ENCODE peak calls at places on chromosomes 6 and 20, in ten cellular contexts. E, B, N, Y, X, V, C, M, H and U are unnamed samples.

GRCh38 chr20:41287327-41287726 is 30.2 kb downstream of the ZHX3 start:
- DNase-seq in E (no peak), B (no peak), N (no peak), Y (no peak), X (no peak), V (no peak), C (no peak), M (peak; percentile 92), H (no peak), U (no peak)

GRCh38 chr6:97440590-97441176 is 157.7 kb upstream of the MMS22L start:
- DNase-seq in E (peak; percentile 1), B (no peak), N (no peak), Y (no peak), X (no peak), V (no peak), C (peak; percentile 87), M (peak; percentile 24), H (no peak), U (no peak)

GRCh38 chr6:107666084-107666981 is 157.8 kb downstream of the SCML4 start:
- DNase-seq in E (no peak), B (no peak), N (no peak), Y (no peak), X (no peak), V (no peak), C (peak; percentile 46), M (no peak), H (no peak), U (no peak)

GRCh38 chr20:62825288-62825993 is 8.6 kb downstream of the COL9A3 start:
- DNase-seq in E (no peak), B (no peak), N (no peak), Y (no peak), X (no peak), V (no peak), C (no peak), M (no peak), H (no peak), U (no peak)

GRCh38 chr6:156919819-156920379 is 142.7 kb downstream of the ARID1B start:
- DNase-seq in E (no peak), B (no peak), N (no peak), Y (no peak), X (no peak), V (no peak), C (peak; percentile 43), M (no peak), H (no peak), U (no peak)

GRCh38 chr20:53381568-53382262 is 211.9 kb downstream of the ZNF217 start:
- DNase-seq in E (no peak), B (no peak), N (no peak), Y (no peak), X (no peak), V (no peak), C (no peak), M (no peak), H (no peak), U (no peak)

GRCh38 chr6:104229057-104229456 is 630.7 kb downstream of the HACE1 start:
- DNase-seq in E (no peak), B (no peak), N (no peak), Y (no peak), X (no peak), V (no peak), C (no peak), M (no peak), H (no peak), U (peak; percentile 41)

GRCh38 chr6:80446454-80447045 is 340.1 kb downstream of the BCKDHB start:
- DNase-seq in E (no peak), B (no peak), N (no peak), Y (no peak), X (no peak), V (no peak), C (no peak), M (no peak), H (no peak), U (no peak)

GRCh38 chr6:104956663-104957294 is at the start of gene LIN28B:
- DNase-seq in E (no peak), B (no peak), N (no peak), Y (no peak), X (no peak), V (no peak), C (peak; percentile 83), M (no peak), H (no peak), U (no peak)

GRCh38 chr20:38644588-38644987 is 43.0 kb downstream of the ARHGAP40 start:
- DNase-seq in E (no peak), B (no peak), N (no peak), Y (no peak), X (no peak), V (no peak), C (no peak), M (no peak), H (no peak), U (no peak)

GRCh38 chr6:92541457-92542060 is 877.8 kb downstream of the EPHA7 start:
- DNase-seq in E (no peak), B (no peak), N (no peak), Y (no peak), X (no peak), V (no peak), C (no peak), M (no peak), H (no peak), U (no peak)

GRCh38 chr6:41209976-41210375 is 9.0 kb upstream of the TREML2 start:
- DNase-seq in E (no peak), B (no peak), N (no peak), Y (no peak), X (no peak), V (no peak), C (no peak), M (no peak), H (no peak), U (no peak)

GRCh38 chr6:85756982-85757381 is 114.3 kb upstream of the SYNCRIP start:
- DNase-seq in E (peak; percentile 35), B (no peak), N (no peak), Y (no peak), X (no peak), V (no peak), C (peak; percentile 28), M (peak; percentile 12), H (no peak), U (no peak)

GRCh38 chr6:102417368-102417767 is 1023.9 kb downstream of the GRIK2 start:
- DNase-seq in E (no peak), B (no peak), N (no peak), Y (no peak), X (no peak), V (no peak), C (no peak), M (no peak), H (no peak), U (no peak)

GRCh38 chr6:155177369-155177961 is 86.3 kb upstream of the CLDN20 start:
- DNase-seq in E (peak; percentile 35), B (no peak), N (peak; percentile 57), Y (no peak), X (peak; percentile 62), V (no peak), C (peak; percentile 73), M (peak; percentile 66), H (no peak), U (peak; percentile 84)

GRCh38 chr20:671252-672030 is 4.2 kb downstream of the SCRT2 start:
- DNase-seq in E (no peak), B (no peak), N (no peak), Y (no peak), X (no peak), V (no peak), C (no peak), M (no peak), H (no peak), U (no peak)

GRCh38 chr20:20561172-20561571 is 151.3 kb downstream of the RALGAPA2 start:
- DNase-seq in E (no peak), B (no peak), N (no peak), Y (no peak), X (no peak), V (no peak), C (no peak), M (no peak), H (no peak), U (no peak)

GRCh38 chr20:33697129-33697528 is 10.9 kb upstream of the E2F1 start:
- DNase-seq in E (no peak), B (peak; percentile 86), N (no peak), Y (no peak), X (no peak), V (no peak), C (peak; percentile 78), M (peak; percentile 62), H (no peak), U (no peak)

GRCh38 chr20:16711859-16712258 is 18.0 kb upstream of the SNRPB2 start:
- DNase-seq in E (no peak), B (no peak), N (no peak), Y (no peak), X (no peak), V (no peak), C (no peak), M (no peak), H (no peak), U (no peak)

GRCh38 chr6:90677440-90677839 is 90.6 kb upstream of the MAP3K7 start:
- DNase-seq in E (no peak), B (no peak), N (no peak), Y (no peak), X (no peak), V (no peak), C (peak; percentile 42), M (no peak), H (no peak), U (no peak)

GRCh38 chr6:46969206-46969605 is 47.5 kb upstream of the ADGRF5 start:
- DNase-seq in E (no peak), B (no peak), N (no peak), Y (no peak), X (no peak), V (no peak), C (no peak), M (no peak), H (no peak), U (no peak)

GRCh38 chr6:50899306-50899840 is 80.7 kb downstream of the TFAP2B start:
- DNase-seq in E (no peak), B (no peak), N (no peak), Y (no peak), X (no peak), V (no peak), C (no peak), M (no peak), H (no peak), U (no peak)

GRCh38 chr6:155171109-155171746 is 92.6 kb upstream of the CLDN20 start:
- DNase-seq in E (peak; percentile 33), B (peak; percentile 72), N (peak; percentile 92), Y (peak; percentile 78), X (no peak), V (no peak), C (no peak), M (peak; percentile 97), H (peak; percentile 59), U (no peak)

GRCh38 chr20:43748274-43748673 is 21.5 kb upstream of the GTSF1L start:
- DNase-seq in E (no peak), B (no peak), N (no peak), Y (no peak), X (no peak), V (no peak), C (no peak), M (no peak), H (no peak), U (no peak)

GRCh38 chr20:44990425-44990824 is 24.1 kb downstream of the STK4 start:
- DNase-seq in E (no peak), B (no peak), N (peak; percentile 67), Y (no peak), X (no peak), V (no peak), C (no peak), M (no peak), H (no peak), U (no peak)

GRCh38 chr20:57560554-57561355 is at the start of gene PCK1:
- DNase-seq in E (no peak), B (no peak), N (no peak), Y (no peak), X (peak; percentile 99), V (peak; percentile 68), C (no peak), M (no peak), H (no peak), U (no peak)

GRCh38 chr20:5080384-5080877 is 39.3 kb downstream of the PCNA start:
- DNase-seq in E (no peak), B (peak; percentile 80), N (peak; percentile 14), Y (peak; percentile 19), X (no peak), V (peak; percentile 54), C (no peak), M (peak; percentile 37), H (no peak), U (no peak)

GRCh38 chr6:53926505-53926904 is 131.7 kb downstream of the LRRC1 start:
- DNase-seq in E (no peak), B (no peak), N (no peak), Y (no peak), X (no peak), V (no peak), C (no peak), M (peak; percentile 33), H (no peak), U (no peak)